ENCODE peak calls at places on chromosome X, in eight cellular contexts. One of them, this sample, is unnamed.

GRCh38 chrX:95950679-95951078 is 734.0 kb upstream of the DIAPH2 start:
- DNase-seq in fibroblast of the aortic adventitia: no peak
- DNase-seq in activated gamma-delta T cell treated with Interleukin-2 at 50 U/mL for 16 hours: no peak
- DNase-seq in cardiac muscle cell: no peak
- DNase-seq in frontal cortex: no peak
- DNase-seq in AG08395: no peak
- DNase-seq in stimulated activated CD4-positive, alpha-beta T cell treated with anti-CD3 and anti-CD28 coated beads, Interleukin-4, amount 100 ng/mL, for 4 hours: no peak
- DNase-seq in MCF 10A: no peak
- DNase-seq in this sample: no peak

GRCh38 chrX:136694491-136695087 is 46.6 kb downstream of the CD40LG start:
- DNase-seq in stimulated activated CD4-positive, alpha-beta T cell treated with anti-CD3 and anti-CD28 coated beads, Interleukin-4, amount 100 ng/mL, for 4 hours: no peak
- DNase-seq in frontal cortex: peak; percentile 8
- DNase-seq in cardiac muscle cell: peak; percentile 71
- DNase-seq in activated gamma-delta T cell treated with Interleukin-2 at 50 U/mL for 16 hours: no peak
- DNase-seq in AG08395: peak; percentile 68
- DNase-seq in MCF 10A: peak; percentile 52
- DNase-seq in fibroblast of the aortic adventitia: peak; percentile 77
- DNase-seq in this sample: peak; percentile 38

GRCh38 chrX:18348047-18348446 is 6.4 kb downstream of the SCML2 start:
- DNase-seq in AG08395: no peak
- DNase-seq in frontal cortex: no peak
- DNase-seq in MCF 10A: no peak
- DNase-seq in cardiac muscle cell: no peak
- DNase-seq in stimulated activated CD4-positive, alpha-beta T cell treated with anti-CD3 and anti-CD28 coated beads, Interleukin-4, amount 100 ng/mL, for 4 hours: no peak
- DNase-seq in fibroblast of the aortic adventitia: no peak
- DNase-seq in activated gamma-delta T cell treated with Interleukin-2 at 50 U/mL for 16 hours: no peak
- DNase-seq in this sample: no peak

GRCh38 chrX:153643431-153644351 is 3.3 kb upstream of the DUSP9 start:
- DNase-seq in MCF 10A: peak; percentile 12
- DNase-seq in cardiac muscle cell: no peak
- DNase-seq in activated gamma-delta T cell treated with Interleukin-2 at 50 U/mL for 16 hours: no peak
- DNase-seq in stimulated activated CD4-positive, alpha-beta T cell treated with anti-CD3 and anti-CD28 coated beads, Interleukin-4, amount 100 ng/mL, for 4 hours: peak; percentile 29
- DNase-seq in fibroblast of the aortic adventitia: no peak
- DNase-seq in AG08395: no peak
- DNase-seq in frontal cortex: peak; percentile 73
- DNase-seq in this sample: no peak

GRCh38 chrX:3206314-3206713 is 140.1 kb downstream of the MXRA5 start:
- DNase-seq in MCF 10A: no peak
- DNase-seq in fibroblast of the aortic adventitia: no peak
- DNase-seq in stimulated activated CD4-positive, alpha-beta T cell treated with anti-CD3 and anti-CD28 coated beads, Interleukin-4, amount 100 ng/mL, for 4 hours: no peak
- DNase-seq in frontal cortex: no peak
- DNase-seq in activated gamma-delta T cell treated with Interleukin-2 at 50 U/mL for 16 hours: no peak
- DNase-seq in cardiac muscle cell: no peak
- DNase-seq in AG08395: no peak
- DNase-seq in this sample: no peak

GRCh38 chrX:132219343-132219768 is at the start of gene RAP2C:
- DNase-seq in AG08395: peak; percentile 72
- DNase-seq in fibroblast of the aortic adventitia: peak; percentile 61
- DNase-seq in frontal cortex: peak; percentile 49
- DNase-seq in cardiac muscle cell: peak; percentile 64
- DNase-seq in stimulated activated CD4-positive, alpha-beta T cell treated with anti-CD3 and anti-CD28 coated beads, Interleukin-4, amount 100 ng/mL, for 4 hours: peak; percentile 29
- DNase-seq in MCF 10A: peak; percentile 78
- DNase-seq in activated gamma-delta T cell treated with Interleukin-2 at 50 U/mL for 16 hours: peak; percentile 52
- DNase-seq in this sample: peak; percentile 68

GRCh38 chrX:130285069-130285620 is 16.4 kb upstream of the ZNF280C start:
- DNase-seq in stimulated activated CD4-positive, alpha-beta T cell treated with anti-CD3 and anti-CD28 coated beads, Interleukin-4, amount 100 ng/mL, for 4 hours: no peak
- DNase-seq in fibroblast of the aortic adventitia: no peak
- DNase-seq in activated gamma-delta T cell treated with Interleukin-2 at 50 U/mL for 16 hours: no peak
- DNase-seq in AG08395: no peak
- DNase-seq in cardiac muscle cell: no peak
- DNase-seq in MCF 10A: no peak
- DNase-seq in frontal cortex: no peak
- DNase-seq in this sample: no peak

GRCh38 chrX:281166-281999 is at the start of gene PLCXD1:
- DNase-seq in activated gamma-delta T cell treated with Interleukin-2 at 50 U/mL for 16 hours: no peak
- DNase-seq in fibroblast of the aortic adventitia: peak; percentile 34
- DNase-seq in MCF 10A: no peak
- DNase-seq in frontal cortex: no peak
- DNase-seq in stimulated activated CD4-positive, alpha-beta T cell treated with anti-CD3 and anti-CD28 coated beads, Interleukin-4, amount 100 ng/mL, for 4 hours: no peak
- DNase-seq in AG08395: no peak
- DNase-seq in cardiac muscle cell: peak; percentile 46
- DNase-seq in this sample: peak; percentile 78

GRCh38 chrX:103614999-103615398 is 7.2 kb downstream of the TCEAL3 start:
- DNase-seq in stimulated activated CD4-positive, alpha-beta T cell treated with anti-CD3 and anti-CD28 coated beads, Interleukin-4, amount 100 ng/mL, for 4 hours: no peak
- DNase-seq in MCF 10A: peak; percentile 18
- DNase-seq in frontal cortex: no peak
- DNase-seq in activated gamma-delta T cell treated with Interleukin-2 at 50 U/mL for 16 hours: no peak
- DNase-seq in cardiac muscle cell: no peak
- DNase-seq in AG08395: peak; percentile 4
- DNase-seq in fibroblast of the aortic adventitia: peak; percentile 33
- DNase-seq in this sample: no peak

GRCh38 chrX:2666491-2666890 is 24.6 kb upstream of the CD99 start:
- DNase-seq in AG08395: no peak
- DNase-seq in fibroblast of the aortic adventitia: no peak
- DNase-seq in MCF 10A: no peak
- DNase-seq in frontal cortex: no peak
- DNase-seq in stimulated activated CD4-positive, alpha-beta T cell treated with anti-CD3 and anti-CD28 coated beads, Interleukin-4, amount 100 ng/mL, for 4 hours: no peak
- DNase-seq in activated gamma-delta T cell treated with Interleukin-2 at 50 U/mL for 16 hours: no peak
- DNase-seq in cardiac muscle cell: no peak
- DNase-seq in this sample: no peak

GRCh38 chrX:105695451-105695850 is 126.9 kb upstream of the NRK start:
- DNase-seq in stimulated activated CD4-positive, alpha-beta T cell treated with anti-CD3 and anti-CD28 coated beads, Interleukin-4, amount 100 ng/mL, for 4 hours: no peak
- DNase-seq in cardiac muscle cell: peak; percentile 30
- DNase-seq in MCF 10A: peak; percentile 65
- DNase-seq in frontal cortex: no peak
- DNase-seq in AG08395: no peak
- DNase-seq in fibroblast of the aortic adventitia: peak; percentile 7
- DNase-seq in activated gamma-delta T cell treated with Interleukin-2 at 50 U/mL for 16 hours: no peak
- DNase-seq in this sample: no peak

GRCh38 chrX:41031256-41031967 is 53.8 kb upstream of the USP9X start:
- DNase-seq in MCF 10A: no peak
- DNase-seq in cardiac muscle cell: no peak
- DNase-seq in frontal cortex: no peak
- DNase-seq in activated gamma-delta T cell treated with Interleukin-2 at 50 U/mL for 16 hours: no peak
- DNase-seq in AG08395: no peak
- DNase-seq in fibroblast of the aortic adventitia: no peak
- DNase-seq in stimulated activated CD4-positive, alpha-beta T cell treated with anti-CD3 and anti-CD28 coated beads, Interleukin-4, amount 100 ng/mL, for 4 hours: no peak
- DNase-seq in this sample: no peak

GRCh38 chrX:39605183-39605582 is 492.6 kb downstream of the BCOR start:
- DNase-seq in activated gamma-delta T cell treated with Interleukin-2 at 50 U/mL for 16 hours: no peak
- DNase-seq in AG08395: no peak
- DNase-seq in fibroblast of the aortic adventitia: no peak
- DNase-seq in cardiac muscle cell: no peak
- DNase-seq in frontal cortex: no peak
- DNase-seq in MCF 10A: no peak
- DNase-seq in stimulated activated CD4-positive, alpha-beta T cell treated with anti-CD3 and anti-CD28 coated beads, Interleukin-4, amount 100 ng/mL, for 4 hours: no peak
- DNase-seq in this sample: no peak

GRCh38 chrX:53445977-53446376 is 11.8 kb upstream of the HSD17B10 start:
- DNase-seq in stimulated activated CD4-positive, alpha-beta T cell treated with anti-CD3 and anti-CD28 coated beads, Interleukin-4, amount 100 ng/mL, for 4 hours: peak; percentile 31
- DNase-seq in frontal cortex: peak; percentile 8
- DNase-seq in cardiac muscle cell: peak; percentile 44
- DNase-seq in fibroblast of the aortic adventitia: peak; percentile 37
- DNase-seq in AG08395: peak; percentile 35
- DNase-seq in MCF 10A: peak; percentile 66
- DNase-seq in activated gamma-delta T cell treated with Interleukin-2 at 50 U/mL for 16 hours: peak; percentile 27
- DNase-seq in this sample: peak; percentile 45